ENCODE peak calls at places on chromosome 13, in five cellular contexts. One of them, this sample, is unnamed.

GRCh38 chr13:113508531-113509254 is 18.2 kb upstream of the DCUN1D2 start:
- DNase-seq in astrocyte of the cerebellum: no peak
- DNase-seq in HFF-Myc: no peak
- DNase-seq in fibroblast of mammary gland: no peak
- DNase-seq in dorsolateral prefrontal cortex: no peak
- DNase-seq in this sample: no peak

GRCh38 chr13:81326913-81327312 is 986.0 kb upstream of the SPRY2 start:
- DNase-seq in astrocyte of the cerebellum: no peak
- DNase-seq in HFF-Myc: no peak
- DNase-seq in dorsolateral prefrontal cortex: no peak
- DNase-seq in fibroblast of mammary gland: no peak
- DNase-seq in this sample: no peak

GRCh38 chr13:97445504-97446187 is 11.7 kb downstream of the RAP2A start:
- DNase-seq in fibroblast of mammary gland: no peak
- DNase-seq in astrocyte of the cerebellum: no peak
- DNase-seq in HFF-Myc: no peak
- DNase-seq in dorsolateral prefrontal cortex: no peak
- DNase-seq in this sample: no peak

GRCh38 chr13:62356977-62357376 is 941.3 kb upstream of the PCDH20 start:
- DNase-seq in astrocyte of the cerebellum: no peak
- DNase-seq in fibroblast of mammary gland: no peak
- DNase-seq in dorsolateral prefrontal cortex: no peak
- DNase-seq in HFF-Myc: no peak
- DNase-seq in this sample: no peak

GRCh38 chr13:27960362-27961226 is 8.5 kb downstream of the CDX2 start:
- DNase-seq in dorsolateral prefrontal cortex: no peak
- DNase-seq in astrocyte of the cerebellum: no peak
- DNase-seq in fibroblast of mammary gland: peak; percentile 22
- DNase-seq in HFF-Myc: no peak
- DNase-seq in this sample: no peak

GRCh38 chr13:28819748-28820098 is 416 bp upstream of the MTUS2 start:
- DNase-seq in astrocyte of the cerebellum: no peak
- DNase-seq in dorsolateral prefrontal cortex: peak; percentile 42
- DNase-seq in fibroblast of mammary gland: peak; percentile 19
- DNase-seq in HFF-Myc: no peak
- DNase-seq in this sample: peak; percentile 25

GRCh38 chr13:68347220-68347619 is 1117.1 kb upstream of the PCDH9 start:
- DNase-seq in dorsolateral prefrontal cortex: no peak
- DNase-seq in astrocyte of the cerebellum: no peak
- DNase-seq in HFF-Myc: no peak
- DNase-seq in fibroblast of mammary gland: no peak
- DNase-seq in this sample: no peak

GRCh38 chr13:112688560-112689497 is 1.0 kb upstream of the ATP11A start:
- DNase-seq in astrocyte of the cerebellum: no peak
- DNase-seq in fibroblast of mammary gland: no peak
- DNase-seq in HFF-Myc: no peak
- DNase-seq in dorsolateral prefrontal cortex: no peak
- DNase-seq in this sample: peak; percentile 68

GRCh38 chr13:76293346-76293745 is 592.9 kb downstream of the KCTD12 start:
- DNase-seq in HFF-Myc: no peak
- DNase-seq in dorsolateral prefrontal cortex: no peak
- DNase-seq in astrocyte of the cerebellum: peak; percentile 58
- DNase-seq in fibroblast of mammary gland: peak; percentile 75
- DNase-seq in this sample: no peak

GRCh38 chr13:59205501-59205900 is 958.2 kb downstream of the DIAPH3 start:
- DNase-seq in HFF-Myc: no peak
- DNase-seq in dorsolateral prefrontal cortex: no peak
- DNase-seq in astrocyte of the cerebellum: no peak
- DNase-seq in fibroblast of mammary gland: no peak
- DNase-seq in this sample: no peak

GRCh38 chr13:103022328-103022727 is 43.9 kb downstream of the SLC10A2 start:
- DNase-seq in dorsolateral prefrontal cortex: no peak
- DNase-seq in HFF-Myc: no peak
- DNase-seq in astrocyte of the cerebellum: peak; percentile 16
- DNase-seq in fibroblast of mammary gland: peak; percentile 20
- DNase-seq in this sample: no peak

GRCh38 chr13:51827254-51827653 is 17.7 kb downstream of the TMEM272 start:
- DNase-seq in fibroblast of mammary gland: no peak
- DNase-seq in astrocyte of the cerebellum: no peak
- DNase-seq in dorsolateral prefrontal cortex: no peak
- DNase-seq in HFF-Myc: no peak
- DNase-seq in this sample: no peak

GRCh38 chr13:114130708-114131580 is 1.5 kb downstream of the RASA3 start:
- DNase-seq in fibroblast of mammary gland: peak; percentile 89
- DNase-seq in HFF-Myc: no peak
- DNase-seq in astrocyte of the cerebellum: peak; percentile 85
- DNase-seq in dorsolateral prefrontal cortex: peak; percentile 54
- DNase-seq in this sample: peak; percentile 86

GRCh38 chr13:78524936-78525335 is 78.4 kb downstream of the POU4F1 start:
- DNase-seq in HFF-Myc: no peak
- DNase-seq in fibroblast of mammary gland: no peak
- DNase-seq in dorsolateral prefrontal cortex: no peak
- DNase-seq in astrocyte of the cerebellum: no peak
- DNase-seq in this sample: no peak

GRCh38 chr13:80558074-80558473 is 217.1 kb upstream of the SPRY2 start:
- DNase-seq in HFF-Myc: no peak
- DNase-seq in astrocyte of the cerebellum: no peak
- DNase-seq in dorsolateral prefrontal cortex: no peak
- DNase-seq in fibroblast of mammary gland: peak; percentile 69
- DNase-seq in this sample: no peak

GRCh38 chr13:63336549-63336948 is 1920.9 kb upstream of the PCDH20 start:
- DNase-seq in HFF-Myc: no peak
- DNase-seq in fibroblast of mammary gland: no peak
- DNase-seq in astrocyte of the cerebellum: no peak
- DNase-seq in dorsolateral prefrontal cortex: no peak
- DNase-seq in this sample: no peak

GRCh38 chr13:108609353-108609752 is 20.1 kb upstream of the MYO16 start:
- DNase-seq in HFF-Myc: peak; percentile 20
- DNase-seq in dorsolateral prefrontal cortex: no peak
- DNase-seq in astrocyte of the cerebellum: peak; percentile 35
- DNase-seq in fibroblast of mammary gland: peak; percentile 45
- DNase-seq in this sample: no peak

GRCh38 chr13:48038763-48039162 is 1.2 kb downstream of the NUDT15 start:
- DNase-seq in dorsolateral prefrontal cortex: no peak
- DNase-seq in astrocyte of the cerebellum: no peak
- DNase-seq in fibroblast of mammary gland: no peak
- DNase-seq in HFF-Myc: no peak
- DNase-seq in this sample: no peak
- H3K4me3 ChIP-seq in dorsolateral prefrontal cortex: peak overlapping the region; percentile 94
- H3K4me3 ChIP-seq in astrocyte of the cerebellum: no peak overlapping the region
- H3K4me3 ChIP-seq in fibroblast of mammary gland: peak overlapping the region; percentile 75
- H3K4me3 ChIP-seq in HFF-Myc: peak overlapping the region; percentile 72
- H3K4me3 ChIP-seq in this sample: peak overlapping the region; percentile 90

GRCh38 chr13:94712287-94712811 is at the start of gene SOX21:
- DNase-seq in fibroblast of mammary gland: no peak
- DNase-seq in HFF-Myc: no peak
- DNase-seq in dorsolateral prefrontal cortex: no peak
- DNase-seq in astrocyte of the cerebellum: no peak
- DNase-seq in this sample: no peak

GRCh38 chr13:94710881-94711560 is 1.3 kb downstream of the SOX21 start:
- DNase-seq in astrocyte of the cerebellum: no peak
- DNase-seq in fibroblast of mammary gland: no peak
- DNase-seq in HFF-Myc: no peak
- DNase-seq in dorsolateral prefrontal cortex: no peak
- DNase-seq in this sample: no peak

GRCh38 chr13:94712812-94713555 is 639 bp upstream of the SOX21 start:
- DNase-seq in dorsolateral prefrontal cortex: no peak
- DNase-seq in astrocyte of the cerebellum: peak; percentile 26
- DNase-seq in HFF-Myc: no peak
- DNase-seq in fibroblast of mammary gland: peak; percentile 42
- DNase-seq in this sample: no peak

GRCh38 chr13:94710081-94710809 is 2.1 kb downstream of the SOX21 start:
- DNase-seq in dorsolateral prefrontal cortex: no peak
- DNase-seq in HFF-Myc: no peak
- DNase-seq in fibroblast of mammary gland: no peak
- DNase-seq in astrocyte of the cerebellum: no peak
- DNase-seq in this sample: no peak

GRCh38 chr13:94711561-94712286 is 621 bp downstream of the SOX21 start:
- DNase-seq in HFF-Myc: no peak
- DNase-seq in fibroblast of mammary gland: peak; percentile 28
- DNase-seq in dorsolateral prefrontal cortex: no peak
- DNase-seq in astrocyte of the cerebellum: no peak
- DNase-seq in this sample: no peak
- H3K4me3 ChIP-seq in HFF-Myc: no peak overlapping the region
- H3K4me3 ChIP-seq in fibroblast of mammary gland: no peak overlapping the region
- H3K4me3 ChIP-seq in dorsolateral prefrontal cortex: peak overlapping the region; percentile 60
- H3K4me3 ChIP-seq in astrocyte of the cerebellum: peak overlapping the region; percentile 34
- H3K4me3 ChIP-seq in this sample: no peak overlapping the region

DNA sequence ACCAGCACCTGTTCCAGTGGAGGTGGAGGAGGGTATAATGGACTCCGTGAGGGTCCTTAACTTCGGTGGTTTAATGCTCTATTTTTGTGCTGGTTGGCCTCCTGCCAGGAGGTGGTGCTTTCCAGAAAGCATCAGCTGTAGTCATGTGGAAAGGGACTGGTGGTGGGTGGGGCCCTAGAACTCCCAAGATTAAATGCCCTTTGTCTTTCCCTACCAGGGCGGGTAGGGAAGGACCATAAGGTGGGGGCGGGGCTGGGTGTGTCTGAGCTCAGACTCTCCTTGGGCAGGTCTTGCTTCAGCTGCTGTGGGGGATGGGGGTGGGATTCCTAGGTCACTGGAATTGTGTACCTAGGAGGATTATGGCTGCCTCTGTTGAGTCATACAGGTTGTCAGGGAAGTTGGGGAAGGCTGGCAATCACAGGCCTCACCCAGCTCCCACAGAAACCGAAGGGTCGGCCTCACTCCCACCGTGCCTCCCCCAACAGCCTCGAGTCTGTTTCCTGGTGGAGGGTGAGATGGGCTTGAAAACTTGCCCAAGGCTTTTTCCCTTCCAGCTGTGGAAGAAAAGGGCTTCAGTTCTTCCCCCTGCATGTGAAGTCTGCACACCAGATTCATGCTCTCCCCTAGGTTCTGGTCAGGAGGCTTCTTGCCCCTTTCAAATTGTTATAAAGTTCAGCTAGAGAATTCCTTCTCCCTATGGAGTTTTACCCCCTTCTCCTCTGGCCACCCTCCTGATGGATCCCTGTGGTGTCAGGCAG is 60.3 kb upstream of the CLDN10 start:
- DNase-seq in fibroblast of mammary gland: no peak
- DNase-seq in dorsolateral prefrontal cortex: no peak
- DNase-seq in astrocyte of the cerebellum: no peak
- DNase-seq in HFF-Myc: no peak
- DNase-seq in this sample: no peak
- H3K4me3 ChIP-seq in fibroblast of mammary gland: no peak overlapping the region
- H3K4me3 ChIP-seq in dorsolateral prefrontal cortex: no peak overlapping the region
- H3K4me3 ChIP-seq in astrocyte of the cerebellum: no peak overlapping the region
- H3K4me3 ChIP-seq in HFF-Myc: no peak overlapping the region
- H3K4me3 ChIP-seq in this sample: no peak overlapping the region

DNA sequence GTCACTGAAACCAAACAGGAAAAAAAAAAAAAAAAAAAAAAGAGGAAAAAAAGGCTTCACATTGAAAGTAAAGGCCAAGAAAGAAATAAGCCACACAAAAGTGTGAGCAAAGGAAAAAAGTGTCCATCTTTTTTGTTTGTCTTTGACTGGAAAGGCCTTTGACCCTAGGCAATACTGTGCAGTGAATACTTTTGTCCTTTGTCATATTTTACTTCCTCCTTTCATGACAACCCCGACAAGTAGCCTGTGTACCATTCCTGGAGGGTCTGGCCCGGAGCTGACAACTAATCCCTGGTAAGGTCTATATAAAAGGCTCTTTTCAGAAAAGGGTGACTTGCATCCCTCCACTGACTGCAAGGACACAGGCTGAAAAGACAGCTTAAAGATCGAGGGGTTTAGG is 12.9 kb upstream of the MICU2 start:
- DNase-seq in fibroblast of mammary gland: no peak
- DNase-seq in dorsolateral prefrontal cortex: no peak
- DNase-seq in HFF-Myc: no peak
- DNase-seq in astrocyte of the cerebellum: no peak
- DNase-seq in this sample: no peak
- H3K4me3 ChIP-seq in fibroblast of mammary gland: no peak overlapping the region
- H3K4me3 ChIP-seq in dorsolateral prefrontal cortex: no peak overlapping the region
- H3K4me3 ChIP-seq in HFF-Myc: no peak overlapping the region
- H3K4me3 ChIP-seq in astrocyte of the cerebellum: no peak overlapping the region
- H3K4me3 ChIP-seq in this sample: no peak overlapping the region

DNA sequence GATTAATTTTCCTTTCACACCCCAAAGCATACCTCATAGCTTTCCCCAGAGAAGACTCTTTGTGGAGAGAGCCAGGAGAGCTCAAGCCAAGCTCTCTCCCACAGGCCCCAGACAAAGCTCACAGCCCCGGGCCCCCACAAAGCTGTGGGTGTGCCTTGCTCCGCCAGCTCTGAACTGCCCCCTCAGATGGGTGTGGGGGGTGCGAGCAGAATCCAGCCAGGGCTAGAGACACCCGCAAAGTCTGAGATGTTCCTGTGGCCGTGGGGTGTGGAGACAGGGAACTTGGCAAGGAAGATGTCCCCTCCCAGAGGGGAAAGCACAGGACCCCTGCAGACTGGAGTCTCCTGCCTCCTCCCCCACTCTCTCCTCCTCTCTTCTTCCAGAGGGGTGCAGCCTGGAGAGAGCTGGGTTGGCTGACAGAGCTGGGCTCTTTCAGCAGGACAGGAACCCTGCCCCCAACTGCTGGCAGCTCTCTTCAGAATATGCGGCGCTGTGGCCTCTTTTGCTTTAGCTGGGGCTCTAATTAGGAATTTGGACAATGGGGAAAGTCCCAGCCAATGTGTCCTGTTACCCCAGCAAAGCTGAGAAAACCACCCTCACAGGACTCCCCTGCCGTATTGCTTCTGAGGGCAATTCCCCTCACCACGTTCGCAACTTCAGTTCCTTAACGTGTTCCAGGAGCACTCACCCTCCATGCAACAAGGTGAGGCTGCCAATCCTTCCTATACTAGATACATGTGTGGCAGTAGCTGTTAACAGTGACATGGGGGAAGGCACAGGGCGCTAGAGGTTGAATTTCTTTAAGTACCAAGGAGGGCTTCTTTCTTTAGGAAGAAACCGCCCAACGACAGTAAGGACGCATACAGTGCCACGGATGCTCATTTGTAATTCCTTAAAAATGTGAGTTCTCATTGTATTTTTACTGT is 170.0 kb downstream of the COL4A1 start:
- DNase-seq in fibroblast of mammary gland: no peak
- DNase-seq in astrocyte of the cerebellum: no peak
- DNase-seq in HFF-Myc: no peak
- DNase-seq in dorsolateral prefrontal cortex: peak; percentile 65
- DNase-seq in this sample: no peak
- H3K4me3 ChIP-seq in fibroblast of mammary gland: no peak overlapping the region
- H3K4me3 ChIP-seq in astrocyte of the cerebellum: no peak overlapping the region
- H3K4me3 ChIP-seq in HFF-Myc: no peak overlapping the region
- H3K4me3 ChIP-seq in dorsolateral prefrontal cortex: peak overlapping the region; percentile 74
- H3K4me3 ChIP-seq in this sample: no peak overlapping the region

GRCh38 chr13:98495627-98496238 is 81.2 kb downstream of the STK24 start:
- DNase-seq in dorsolateral prefrontal cortex: no peak
- DNase-seq in fibroblast of mammary gland: peak; percentile 62
- DNase-seq in astrocyte of the cerebellum: no peak
- DNase-seq in HFF-Myc: no peak
- DNase-seq in this sample: no peak
- H3K4me3 ChIP-seq in dorsolateral prefrontal cortex: no peak overlapping the region
- H3K4me3 ChIP-seq in fibroblast of mammary gland: no peak overlapping the region
- H3K4me3 ChIP-seq in astrocyte of the cerebellum: no peak overlapping the region
- H3K4me3 ChIP-seq in HFF-Myc: no peak overlapping the region
- H3K4me3 ChIP-seq in this sample: no peak overlapping the region

This sample was measured in naive thymus-derived CD4-positive, alpha-beta T cell.